ENCODE peak calls at places on chromosomes 16 and 17, in four cellular contexts. M, N, A and C are unnamed samples.

GRCh38 chr17:74632196-74632540 is 8.6 kb upstream of the CD300E start:
- DNase-seq in M (no peak), N (no peak), A (no peak), C (no peak)

GRCh38 chr17:918102-918740 is 61.4 kb downstream of the NXN start:
- DNase-seq in M (no peak), N (no peak), A (no peak), C (no peak)

GRCh38 chr17:64343071-64343774 is 47.4 kb downstream of the PECAM1 start:
- DNase-seq in M (no peak), N (no peak), A (no peak), C (no peak)

GRCh38 chr17:80708497-80708896 is 163.9 kb downstream of the RPTOR start:
- DNase-seq in M (no peak), N (no peak), A (no peak), C (no peak)

GRCh38 chr16:58638148-58639036 is 8.8 kb upstream of the CNOT1 start:
- DNase-seq in M (peak), N (peak), A (no peak), C (peak)

GRCh38 chr17:42272576-42272975 is 3.6 kb downstream of the STAT5B start:
- DNase-seq in M (no peak), N (no peak), A (no peak), C (no peak)

GRCh38 chr17:55086635-55087058 is 118.1 kb downstream of the STXBP4 start:
- DNase-seq in M (peak), N (no peak), A (no peak), C (no peak)

GRCh38 chr16:3007957-3008748 is 4.6 kb upstream of the CLDN9 start:
- DNase-seq in M (no peak), N (no peak), A (peak), C (no peak)

GRCh38 chr17:81160306-81160705 is 5.0 kb upstream of the PVALEF start:
- DNase-seq in M (no peak), N (no peak), A (no peak), C (peak)

GRCh38 chr16:24540575-24541240 is 1.3 kb downstream of the RBBP6 start:
- DNase-seq in M (peak), N (no peak), A (no peak), C (no peak)

GRCh38 chr16:10514369-10515055 is 65.9 kb downstream of the EMP2 start:
- DNase-seq in M (peak), N (peak), A (no peak), C (no peak)

GRCh38 chr17:11304568-11304967 is 63.6 kb downstream of the SHISA6 start:
- DNase-seq in M (no peak), N (no peak), A (no peak), C (peak)

GRCh38 chr17:2449486-2449885 is 48.6 kb upstream of the MNT start:
- DNase-seq in M (no peak), N (no peak), A (no peak), C (no peak)

GRCh38 chr16:77807071-77807470 is 18.7 kb downstream of the VAT1L start:
- DNase-seq in M (no peak), N (no peak), A (no peak), C (no peak)

GRCh38 chr17:66747561-66748275 is 87.2 kb upstream of the CACNG5 start:
- DNase-seq in M (peak), N (no peak), A (no peak), C (no peak)

GRCh38 chr16:79089735-79090284 is 510.7 kb downstream of the MAF start:
- DNase-seq in M (no peak), N (no peak), A (no peak), C (peak)

GRCh38 chr17:73646409-73647305 is 2.4 kb upstream of the SDK2 start:
- DNase-seq in M (peak), N (peak), A (no peak), C (no peak)

GRCh38 chr16:4138735-4139134 is 22.5 kb upstream of the ADCY9 start:
- DNase-seq in M (peak), N (no peak), A (no peak), C (no peak)

GRCh38 chr16:4882633-4883285 is 35.5 kb downstream of the UBN1 start:
- DNase-seq in M (peak), N (no peak), A (no peak), C (no peak)